ENCODE peak calls at places on chromosomes 4 and X, in seven cellular contexts. U, J, Z, S, X, V and T are unnamed samples.

GRCh38 chr4:168784786-168785461 is 225.1 kb downstream of the CBR4 start:
- DNase-seq in U (no peak), J (no peak), Z (no peak), S (peak; percentile 17), X (no peak), V (no peak), T (no peak)

GRCh38 chrX:30196322-30196721 is 19.0 kb upstream of the MAGEB2 start:
- DNase-seq in U (no peak), J (no peak), Z (peak; percentile 5), S (no peak), X (no peak), V (no peak), T (no peak)

GRCh38 chrX:40420899-40421729 is 159.7 kb upstream of the ATP6AP2 start:
- DNase-seq in U (no peak), J (peak; percentile 7), Z (peak; percentile 36), S (peak; percentile 67), X (no peak), V (no peak), T (no peak)

GRCh38 chr4:141501931-141502330 is 134.5 kb upstream of the IL15 start:
- DNase-seq in U (no peak), J (no peak), Z (no peak), S (peak; percentile 16), X (no peak), V (no peak), T (no peak)

GRCh38 chr4:151226004-151226932 is 50.7 kb upstream of the PRSS48 start:
- DNase-seq in U (peak; percentile 43), J (no peak), Z (peak; percentile 78), S (peak; percentile 36), X (no peak), V (no peak), T (peak; percentile 62)

GRCh38 chr4:5998333-5998936 is 19.8 kb downstream of the C4orf50 start:
- DNase-seq in U (peak; percentile 15), J (peak; percentile 20), Z (peak; percentile 44), S (peak; percentile 24), X (peak; percentile 77), V (no peak), T (no peak)

GRCh38 chrX:15493118-15494082 is at the start of gene PIR:
- DNase-seq in U (peak; percentile 65), J (peak; percentile 56), Z (peak; percentile 81), S (peak; percentile 73), X (peak; percentile 78), V (peak; percentile 61), T (peak; percentile 27)

GRCh38 chrX:97858592-97858991 is 974.9 kb downstream of the RPA4 start:
- DNase-seq in U (no peak), J (no peak), Z (no peak), S (no peak), X (no peak), V (no peak), T (no peak)

GRCh38 chr4:71595576-71596108 is 188.2 kb downstream of the GC start:
- DNase-seq in U (no peak), J (no peak), Z (no peak), S (peak; percentile 94), X (peak; percentile 94), V (no peak), T (no peak)

GRCh38 chr4:53019485-53020382 is 157.6 kb downstream of the RASL11B start:
- DNase-seq in U (no peak), J (no peak), Z (peak; percentile 13), S (no peak), X (no peak), V (peak; percentile 8), T (peak; percentile 35)

GRCh38 chrX:148956352-148956751 is 455.9 kb downstream of the AFF2 start:
- DNase-seq in U (no peak), J (no peak), Z (no peak), S (no peak), X (no peak), V (no peak), T (no peak)

GRCh38 chrX:23919706-23920320 is 12.0 kb downstream of the CXorf58 start:
- DNase-seq in U (no peak), J (no peak), Z (no peak), S (no peak), X (no peak), V (no peak), T (no peak)

GRCh38 chr4:26779224-26779623 is 81.4 kb upstream of the STIM2 start:
- DNase-seq in U (no peak), J (no peak), Z (no peak), S (no peak), X (no peak), V (no peak), T (no peak)

GRCh38 chr4:172514011-172514410 is 654.6 kb upstream of the GALNT7 start:
- DNase-seq in U (no peak), J (no peak), Z (no peak), S (no peak), X (no peak), V (no peak), T (no peak)

GRCh38 chr4:152073738-152074137 is 312.9 kb upstream of the GATB start:
- DNase-seq in U (no peak), J (no peak), Z (no peak), S (no peak), X (no peak), V (no peak), T (no peak)

GRCh38 chr4:25307596-25307995 is 5.0 kb upstream of the ZCCHC4 start:
- DNase-seq in U (no peak), J (no peak), Z (no peak), S (peak; percentile 49), X (no peak), V (no peak), T (no peak)

GRCh38 chr4:4327652-4328121 is 37.6 kb downstream of the ZBTB49 start:
- DNase-seq in U (no peak), J (peak; percentile 4), Z (no peak), S (peak; percentile 32), X (no peak), V (no peak), T (no peak)

GRCh38 chr4:142406917-142407501 is 439.1 kb downstream of the INPP4B start:
- DNase-seq in U (no peak), J (no peak), Z (no peak), S (no peak), X (no peak), V (peak; percentile 4), T (no peak)

GRCh38 chr4:145909331-145909730 is 29.3 kb downstream of the ZNF827 start:
- DNase-seq in U (no peak), J (peak; percentile 27), Z (peak; percentile 92), S (no peak), X (no peak), V (no peak), T (no peak)

GRCh38 chr4:61397174-61397573 is 197.0 kb downstream of the ADGRL3 start:
- DNase-seq in U (no peak), J (peak; percentile 88), Z (no peak), S (peak; percentile 45), X (no peak), V (no peak), T (no peak)

GRCh38 chr4:179836179-179837075 is 2394.2 kb upstream of the AGA start:
- DNase-seq in U (no peak), J (peak; percentile 100), Z (no peak), S (no peak), X (no peak), V (no peak), T (no peak)

GRCh38 chr4:88391703-88392102 is 13.1 kb downstream of the HERC6 start:
- DNase-seq in U (no peak), J (no peak), Z (no peak), S (no peak), X (no peak), V (no peak), T (no peak)

GRCh38 chrX:126485371-126485770 is 67.2 kb downstream of the DCAF12L1 start:
- DNase-seq in U (no peak), J (peak; percentile 16), Z (peak; percentile 1), S (no peak), X (no peak), V (no peak), T (no peak)

GRCh38 chr4:5710962-5711478 is at the start of gene EVC:
- DNase-seq in U (peak; percentile 56), J (no peak), Z (peak; percentile 73), S (peak; percentile 63), X (no peak), V (no peak), T (no peak)

GRCh38 chr4:77599378-77599777 is 6.2 kb upstream of the CXCL13 start:
- DNase-seq in U (no peak), J (peak; percentile 55), Z (peak; percentile 53), S (peak; percentile 46), X (no peak), V (no peak), T (no peak)

GRCh38 chr4:663046-663437 is 11.0 kb downstream of the ATP5ME start:
- DNase-seq in U (no peak), J (no peak), Z (no peak), S (no peak), X (no peak), V (no peak), T (no peak)